ENCODE peak calls at places on chromosome 10, in eight cellular contexts. D is G401; V is HFFc6; Y is osteocyte; O is kidney epithelial cell; C is GM04503; U is substantia nigra; F is stimulated activated naive CD4-positive, alpha-beta T cell. K is an unnamed sample.

GRCh38 chr10:133391761-133392518 is 2.0 kb upstream of the MTG1 start:
- DNase-seq in D (no peak), V (no peak), Y (no peak), O (no peak), C (no peak), U (no peak), F (no peak), K (no peak)

GRCh38 chr10:70586348-70586930 is 16.1 kb downstream of the PRF1 start:
- DNase-seq in D (no peak), V (no peak), Y (no peak), O (no peak), C (no peak), U (no peak), F (no peak), K (no peak)

GRCh38 chr10:3624367-3624766 is 160.6 kb downstream of the KLF6 start:
- DNase-seq in D (no peak), V (peak; percentile 49), Y (no peak), O (no peak), C (no peak), U (no peak), F (no peak), K (peak; percentile 23)

GRCh38 chr10:3692331-3692860 is 92.6 kb downstream of the KLF6 start:
- DNase-seq in D (no peak), V (no peak), Y (no peak), O (no peak), C (no peak), U (no peak), F (no peak), K (no peak)

GRCh38 chr10:43253461-43254198 is 13.2 kb downstream of the RASGEF1A start:
- DNase-seq in D (no peak), V (no peak), Y (peak; percentile 82), O (no peak), C (no peak), U (no peak), F (no peak), K (no peak)

GRCh38 chr10:59283456-59284082 is 78.8 kb downstream of the FAM13C start:
- DNase-seq in D (no peak), V (no peak), Y (no peak), O (no peak), C (no peak), U (no peak), F (no peak), K (no peak)

GRCh38 chr10:101222683-101223273 is 6.5 kb downstream of the LBX1 start:
- DNase-seq in D (no peak), V (no peak), Y (no peak), O (no peak), C (no peak), U (no peak), F (no peak), K (no peak)

GRCh38 chr10:4663162-4663992 is 162.6 kb upstream of the AKR1E2 start:
- DNase-seq in D (peak; percentile 64), V (peak; percentile 98), Y (peak; percentile 88), O (peak; percentile 100), C (peak; percentile 99), U (no peak), F (no peak), K (peak; percentile 89)

GRCh38 chr10:22369433-22370072 is 24.3 kb downstream of the SPAG6 start:
- DNase-seq in D (peak; percentile 52), V (no peak), Y (no peak), O (peak; percentile 10), C (no peak), U (no peak), F (no peak), K (peak; percentile 16)

GRCh38 chr10:99784731-99785441 is 2.4 kb downstream of the ABCC2 start:
- DNase-seq in D (no peak), V (no peak), Y (no peak), O (no peak), C (no peak), U (no peak), F (no peak), K (no peak)

GRCh38 chr10:96333091-96333490 is 25.7 kb downstream of the OPALIN start:
- DNase-seq in D (no peak), V (no peak), Y (no peak), O (no peak), C (no peak), U (no peak), F (peak; percentile 66), K (no peak)

GRCh38 chr10:110533149-110533548 is 34.3 kb upstream of the SMC3 start:
- DNase-seq in D (no peak), V (no peak), Y (no peak), O (no peak), C (no peak), U (no peak), F (no peak), K (no peak)

GRCh38 chr10:13492493-13493180 is 36.2 kb downstream of the BEND7 start:
- DNase-seq in D (no peak), V (no peak), Y (no peak), O (no peak), C (no peak), U (no peak), F (no peak), K (no peak)

GRCh38 chr10:131532745-131533341 is 221.3 kb upstream of the TCERG1L start:
- DNase-seq in D (no peak), V (no peak), Y (peak; percentile 67), O (no peak), C (no peak), U (no peak), F (no peak), K (no peak)

GRCh38 chr10:43135064-43135463 is 3.2 kb upstream of the CSGALNACT2 start:
- DNase-seq in D (no peak), V (no peak), Y (peak; percentile 25), O (no peak), C (no peak), U (no peak), F (no peak), K (no peak)

GRCh38 chr10:129161184-129161583 is 305.9 kb upstream of the MGMT start:
- DNase-seq in D (no peak), V (no peak), Y (no peak), O (peak; percentile 70), C (no peak), U (no peak), F (no peak), K (no peak)

GRCh38 chr10:27792191-27792590 is 46.6 kb upstream of the MKX start:
- DNase-seq in D (no peak), V (peak; percentile 30), Y (no peak), O (no peak), C (no peak), U (no peak), F (no peak), K (no peak)

GRCh38 chr10:61673360-61673759 is 10.6 kb downstream of the CABCOCO1 start:
- DNase-seq in D (no peak), V (no peak), Y (no peak), O (no peak), C (no peak), U (no peak), F (no peak), K (no peak)

GRCh38 chr10:91607661-91608442 is 25.0 kb downstream of the PPP1R3C start:
- DNase-seq in D (no peak), V (no peak), Y (no peak), O (no peak), C (no peak), U (no peak), F (no peak), K (no peak)

GRCh38 chr10:113126506-113127192 is 176.6 kb downstream of the TCF7L2 start:
- DNase-seq in D (peak; percentile 24), V (peak; percentile 56), Y (peak; percentile 94), O (no peak), C (no peak), U (peak; percentile 80), F (peak; percentile 59), K (no peak)

GRCh38 chr10:132368881-132369635 is 27.9 kb upstream of the PWWP2B start:
- DNase-seq in D (no peak), V (peak; percentile 73), Y (no peak), O (no peak), C (peak; percentile 91), U (no peak), F (no peak), K (peak; percentile 48)

GRCh38 chr10:132395704-132396494 is 1.1 kb upstream of the PWWP2B start:
- DNase-seq in D (no peak), V (no peak), Y (no peak), O (no peak), C (no peak), U (no peak), F (peak; percentile 73), K (no peak)

GRCh38 chr10:124231188-124232135 is 138.1 kb upstream of the CHST15 start:
- DNase-seq in D (no peak), V (no peak), Y (no peak), O (no peak), C (no peak), U (no peak), F (peak; percentile 83), K (no peak)

GRCh38 chr10:26448706-26449435 is 10.7 kb downstream of the APBB1IP start:
- DNase-seq in D (no peak), V (no peak), Y (no peak), O (no peak), C (no peak), U (no peak), F (peak; percentile 90), K (no peak)

GRCh38 chr10:106789623-106790022 is 374.9 kb downstream of the SORCS1 start:
- DNase-seq in D (no peak), V (no peak), Y (no peak), O (no peak), C (no peak), U (no peak), F (no peak), K (no peak)

GRCh38 chr10:110672580-110672919 is 28.4 kb downstream of the RBM20 start:
- DNase-seq in D (no peak), V (no peak), Y (no peak), O (no peak), C (no peak), U (no peak), F (no peak), K (no peak)

GRCh38 chr10:75400163-75400768 is 1.3 kb downstream of the ZNF503 start:
- DNase-seq in D (no peak), V (no peak), Y (no peak), O (no peak), C (no peak), U (no peak), F (no peak), K (peak; percentile 11)

K was measured in HS-5.